ENCODE peak calls at places on chromosome 10, in nine cellular contexts. V is RWPE2, J is heart right ventricle, A is upper lobe of right lung, C is left lung, D is Panc1, U is pancreas, N is heart left ventricle, M is DND-41. G is an unnamed sample.

GRCh38 chr10:128295003-128295402 is 168.8 kb upstream of the MKI67 start:
- ATAC-seq in A (no peak), D (no peak), U (no peak), M (no peak), J (no peak), V (no peak), C (no peak), N (no peak), G (no peak)

GRCh38 chr10:74406006-74406405 is 255.0 kb downstream of the ADK start:
- ATAC-seq in C (no peak), J (no peak), V (no peak), A (no peak), N (no peak), M (no peak), U (no peak), D (no peak), G (no peak)

GRCh38 chr10:106619353-106619752 is 545.2 kb downstream of the SORCS1 start:
- ATAC-seq in A (no peak), J (peak; percentile 65), N (peak; percentile 47), D (no peak), C (no peak), V (no peak), M (no peak), U (no peak), G (peak; percentile 28)

GRCh38 chr10:70498970-70499828 is 20.6 kb downstream of the PALD1 start:
- ATAC-seq in U (no peak), D (no peak), J (no peak), V (no peak), C (no peak), N (no peak), A (no peak), M (no peak), G (peak; percentile 16)

GRCh38 chr10:12905067-12905466 is 96.4 kb downstream of the CCDC3 start:
- ATAC-seq in V (no peak), M (no peak), U (no peak), J (no peak), D (no peak), A (no peak), N (no peak), C (no peak), G (no peak)

GRCh38 chr10:63595072-63595471 is 73.9 kb downstream of the REEP3 start:
- ATAC-seq in A (no peak), V (no peak), D (no peak), C (no peak), J (peak; percentile 76), U (no peak), N (peak; percentile 83), M (no peak), G (no peak)

GRCh38 chr10:86344714-86345161 is 21.9 kb downstream of the GRID1 start:
- ATAC-seq in M (peak; percentile 37), D (no peak), C (no peak), V (no peak), U (no peak), N (no peak), A (no peak), J (no peak), G (no peak)

GRCh38 chr10:70537398-70538194 is 59.0 kb downstream of the PALD1 start:
- ATAC-seq in U (peak; percentile 49), V (peak; percentile 35), J (no peak), N (no peak), M (peak; percentile 41), C (peak; percentile 60), A (peak; percentile 20), D (peak; percentile 55), G (no peak)

GRCh38 chr10:58666024-58666423 is 153.4 kb downstream of the BICC1 start:
- ATAC-seq in D (no peak), N (no peak), J (no peak), A (peak; percentile 78), C (peak; percentile 92), M (no peak), V (peak; percentile 80), U (peak; percentile 94), G (no peak)

GRCh38 chr10:44948713-44949112 is 10.9 kb upstream of the RASSF4 start:
- ATAC-seq in C (peak; percentile 26), J (peak; percentile 53), U (no peak), M (no peak), A (peak; percentile 32), N (peak; percentile 85), D (no peak), V (no peak), G (no peak)

GRCh38 chr10:31871266-31871887 is 57.3 kb downstream of the ARHGAP12 start:
- ATAC-seq in U (peak; percentile 56), M (no peak), V (no peak), C (no peak), D (no peak), N (no peak), J (no peak), A (peak; percentile 19), G (no peak)

GRCh38 chr10:36676321-36677169 is 448.9 kb upstream of the ANKRD30A start:
- ATAC-seq in N (no peak), V (no peak), J (no peak), C (no peak), M (no peak), A (no peak), D (no peak), U (peak; percentile 50), G (no peak)

GRCh38 chr10:99172130-99172738 is 63.4 kb downstream of the HPSE2 start:
- ATAC-seq in U (peak; percentile 78), V (peak; percentile 74), J (no peak), N (peak; percentile 42), A (peak; percentile 55), M (no peak), D (peak; percentile 73), C (peak; percentile 53), G (no peak)

GRCh38 chr10:114943000-114943399 is 5.0 kb downstream of the TRUB1 start:
- ATAC-seq in V (no peak), J (peak; percentile 50), U (no peak), A (no peak), M (no peak), D (no peak), C (no peak), N (peak; percentile 73), G (no peak)

DNA sequence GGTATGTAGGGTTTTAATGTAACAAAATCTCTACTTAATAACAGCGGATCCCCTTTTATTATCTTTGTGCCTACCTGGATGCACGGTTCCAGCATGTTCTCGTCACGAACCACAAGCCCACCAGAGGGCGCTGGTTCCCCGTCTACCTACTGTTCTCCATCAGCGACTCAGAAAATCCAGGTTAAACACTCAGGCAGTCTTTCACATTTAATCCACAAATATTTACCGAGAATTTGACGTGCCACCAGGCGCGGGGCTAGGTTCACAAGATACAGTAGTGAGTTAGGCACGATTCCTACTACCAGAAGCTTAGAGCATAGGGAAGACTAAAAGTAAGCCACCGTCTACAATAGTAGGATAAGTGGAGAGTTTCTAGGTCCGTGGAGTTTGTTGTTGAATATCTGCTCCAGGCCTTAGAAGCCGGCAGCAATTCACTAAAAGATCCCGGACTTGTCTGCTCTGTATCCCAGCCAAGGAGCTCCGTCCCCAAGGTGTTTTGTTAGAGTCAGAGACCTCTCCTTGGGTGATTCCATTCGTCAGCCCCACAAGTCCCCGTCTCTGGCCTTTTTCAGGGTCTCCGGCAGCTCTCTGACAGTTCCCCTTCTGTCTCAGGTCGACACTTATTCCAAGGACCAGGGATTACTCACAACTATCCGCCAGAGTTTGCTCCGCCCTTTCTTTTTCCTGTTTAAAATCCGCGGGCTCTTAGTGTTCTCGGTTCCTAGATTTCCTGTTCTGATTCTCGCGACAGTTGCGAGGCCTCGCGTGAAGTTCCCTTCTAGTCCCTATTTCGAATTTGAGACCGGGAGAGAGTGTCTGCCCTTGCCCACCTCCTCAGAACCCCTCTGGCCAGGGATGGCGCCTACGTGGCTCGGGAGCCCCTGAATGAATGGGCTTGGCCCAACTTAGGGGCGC is 1.5 kb upstream of the KAZALD1 start:
- ATAC-seq in C (peak; percentile 71), J (peak; percentile 61), D (peak; percentile 72), A (peak; percentile 72), N (peak; percentile 72), V (peak; percentile 70), M (peak; percentile 62), U (peak; percentile 86), G (peak; percentile 85)
- H3K4me1 ChIP-seq in C (peaks cover 22% of the 10 kb centered on the region), J (peaks cover 24% of the 10 kb centered on the region), D (peaks cover 44% of the 10 kb centered on the region), A (peaks cover 32% of the 10 kb centered on the region), N (peaks cover 8% of the 10 kb centered on the region), V (peaks cover 5% of the 10 kb centered on the region), M (peaks cover 69% of the 10 kb centered on the region), U (peaks cover 6% of the 10 kb centered on the region), G (peaks cover 46% of the 10 kb centered on the region)

DNA sequence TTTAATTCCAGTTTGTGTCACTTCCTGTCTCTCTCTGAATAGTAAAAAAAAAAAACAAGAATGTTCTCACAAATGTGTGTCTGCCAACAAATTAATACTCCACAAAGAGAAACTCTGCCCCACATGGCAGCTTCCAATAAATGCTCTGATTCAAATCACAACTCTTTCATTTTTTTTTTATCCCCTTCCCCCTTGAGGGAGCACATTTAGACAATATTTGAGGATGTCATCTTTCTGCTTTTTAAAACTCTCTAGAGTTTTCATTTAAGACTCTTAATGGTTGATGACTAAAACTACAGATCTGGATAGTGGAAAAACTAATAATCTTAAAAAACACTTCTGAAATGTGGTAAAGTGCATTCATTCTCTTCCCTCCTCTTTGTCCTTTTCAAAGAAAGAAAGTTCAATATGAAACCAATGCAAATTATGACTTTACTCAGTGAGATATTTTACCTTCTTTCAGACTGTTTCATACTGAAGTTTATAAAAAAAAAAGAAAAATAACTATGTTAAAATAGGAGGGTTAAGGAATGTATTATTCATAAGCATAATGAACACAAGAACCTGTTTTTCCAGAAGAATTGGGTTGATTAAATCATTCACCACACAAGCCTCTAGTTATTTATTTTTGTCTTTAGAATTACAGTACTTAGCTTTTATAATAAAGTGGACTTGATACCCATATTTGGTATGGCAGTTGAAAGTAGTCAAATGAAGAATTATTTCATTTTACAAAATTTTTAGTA is 42.4 kb downstream of the ARID5B start:
- ATAC-seq in D (no peak), C (peak; percentile 63), N (peak; percentile 68), J (peak; percentile 57), V (peak; percentile 34), A (peak; percentile 29), M (no peak), U (peak; percentile 80), G (peak; percentile 23)
- H3K27ac ChIP-seq in D (peak overlapping the region; percentile 88), C (peak overlapping the region; percentile 88), N (peak overlapping the region; percentile 73), J (no peak overlapping the region), V (peak overlapping the region; percentile 90), A (peak overlapping the region; percentile 76), M (no peak overlapping the region), U (no peak overlapping the region), G (peak overlapping the region; percentile 63)

GRCh38 chr10:30438016-30438850 is 4.2 kb downstream of the MAP3K8 start:
- ATAC-seq in D (no peak), A (no peak), V (no peak), N (no peak), M (no peak), U (no peak), J (no peak), C (no peak), G (no peak)
- H3K4me1 ChIP-seq in D (peaks cover 24% of the 10 kb centered on the region), A (peaks cover 57% of the 10 kb centered on the region), V (peaks cover 26% of the 10 kb centered on the region), N (peaks cover 20% of the 10 kb centered on the region), M (peaks cover 50% of the 10 kb centered on the region), U (peaks cover 3% of the 10 kb centered on the region), J (peaks cover 15% of the 10 kb centered on the region), C (peaks cover 18% of the 10 kb centered on the region), G (peaks cover 82% of the 10 kb centered on the region)

DNA sequence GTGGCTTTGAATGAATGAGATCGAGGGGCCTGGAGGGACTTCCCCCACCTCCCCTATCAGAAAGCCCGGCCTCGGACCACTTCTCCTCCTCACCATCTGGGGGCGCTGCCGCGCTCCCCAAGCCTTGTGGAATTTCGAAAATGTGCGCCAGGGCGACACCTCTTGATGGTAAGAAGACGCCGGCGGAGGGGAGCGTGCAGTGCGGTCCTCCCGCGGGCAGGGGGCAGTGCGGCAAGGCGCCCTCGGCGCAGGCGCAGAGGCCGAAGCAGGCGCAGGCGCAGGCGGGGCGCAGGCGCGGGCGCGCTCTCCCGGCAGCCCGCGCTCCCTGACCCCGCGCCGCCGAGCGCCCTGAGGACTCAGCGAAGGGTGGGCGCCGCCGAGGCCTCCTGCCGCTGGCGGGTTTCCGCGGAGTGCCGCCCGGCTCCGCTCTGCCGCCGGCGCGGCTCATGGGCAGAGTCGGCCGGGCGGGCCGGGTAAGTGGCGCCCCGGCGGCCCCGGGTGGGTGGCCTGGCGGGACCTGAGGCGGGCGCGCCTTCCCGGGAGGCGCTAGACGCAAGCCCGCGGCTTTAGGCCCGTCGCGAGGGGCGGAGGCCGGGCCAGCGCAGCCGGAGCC is at the start of gene RBM17:
- ATAC-seq in V (peak; percentile 78), C (peak; percentile 96), J (peak; percentile 95), U (peak; percentile 93), A (peak; percentile 98), M (peak; percentile 84), D (peak; percentile 95), N (peak; percentile 95), G (peak; percentile 96)
- H3K27ac ChIP-seq in V (peak within 1 kb of the TSS; percentile 58), C (peak within 1 kb of the TSS; percentile 81), J (peak within 1 kb of the TSS; percentile 89), U (peak within 1 kb of the TSS; percentile 42), A (peak within 1 kb of the TSS; percentile 86), M (peak within 1 kb of the TSS; percentile 71), D (peak within 1 kb of the TSS; percentile 83), N (peak within 1 kb of the TSS; percentile 91), G (peak within 1 kb of the TSS; percentile 92)

G was measured in gastroesophageal sphincter.